ENCODE peak calls at places on chromosomes 5 and 9, in seven cellular contexts. Z is GM20000, N is NCI-H2171, Q is Kasumi-1, T is tibial artery, B is IMR-90, R is cardiac fibroblast. W is an unnamed sample.

GRCh38 chr5:134465856-134466240 is 54.2 kb upstream of the CDKN2AIPNL start:
- DNase-seq in Q (peak), Z (peak), R (peak), T (peak), B (peak), N (peak), W (no peak)

GRCh38 chr9:135130266-135130976 is 43.0 kb downstream of the OLFM1 start:
- DNase-seq in B (no peak), N (peak), T (peak), R (peak), Q (no peak), Z (no peak), W (no peak)

GRCh38 chr5:174093132-174093531 is 47.6 kb downstream of the NSG2 start:
- DNase-seq in T (no peak), Z (no peak), B (no peak), R (no peak), Q (no peak), N (no peak), W (no peak)

GRCh38 chr5:111447822-111448221 is 64.5 kb downstream of the STARD4 start:
- DNase-seq in T (no peak), R (no peak), N (no peak), B (no peak), Q (no peak), Z (no peak), W (no peak)

GRCh38 chr5:10601246-10602030 is 37.6 kb downstream of the ANKRD33B start:
- DNase-seq in Z (no peak), R (peak), N (peak), Q (no peak), B (peak), T (peak), W (peak)

GRCh38 chr5:145859897-145860296 is 12.9 kb downstream of the GRXCR2 start:
- DNase-seq in Q (peak), Z (no peak), R (no peak), B (no peak), N (no peak), T (no peak), W (no peak)

GRCh38 chr5:5719292-5719691 is 296.8 kb downstream of the ICE1 start:
- DNase-seq in T (no peak), R (no peak), N (no peak), Q (no peak), Z (no peak), B (no peak), W (no peak)

GRCh38 chr5:38316544-38317224 is 58.3 kb downstream of the EGFLAM start:
- DNase-seq in Q (no peak), B (peak), N (no peak), Z (no peak), R (peak), T (no peak), W (no peak)

GRCh38 chr9:2872307-2872940 is 28.5 kb upstream of the PUM3 start:
- DNase-seq in T (no peak), R (peak), B (peak), Q (peak), N (peak), Z (peak), W (no peak)

GRCh38 chr9:114806571-114806970 is 732 bp upstream of the TNFSF15 start:
- DNase-seq in N (no peak), T (no peak), R (no peak), B (no peak), Z (no peak), Q (no peak), W (no peak)

GRCh38 chr9:126327016-126327749 is 554 bp downstream of the MVB12B start:
- DNase-seq in Q (no peak), T (no peak), B (no peak), R (no peak), Z (peak), N (peak), W (peak)

GRCh38 chr9:13485068-13485596 is 205.6 kb upstream of the MPDZ start:
- DNase-seq in Q (no peak), N (no peak), Z (no peak), B (peak), R (peak), T (peak), W (no peak)

GRCh38 chr9:74760031-74760700 is 127.6 kb downstream of the TRPM6 start:
- DNase-seq in B (peak), Z (no peak), R (peak), N (no peak), Q (no peak), T (no peak), W (no peak)

GRCh38 chr5:150376799-150377771 is 19.6 kb downstream of the TCOF1 start:
- DNase-seq in N (no peak), R (peak), B (peak), T (no peak), Z (no peak), Q (no peak), W (no peak)

GRCh38 chr9:108271646-108272349 is 584.0 kb downstream of the ACTL7B start:
- DNase-seq in N (peak), T (no peak), R (peak), Z (no peak), B (peak), Q (no peak), W (no peak)

GRCh38 chr5:36537729-36538128 is 68.7 kb upstream of the SLC1A3 start:
- DNase-seq in R (no peak), N (no peak), B (no peak), Q (no peak), Z (no peak), T (no peak), W (no peak)

GRCh38 chr9:7374966-7375650 is 424.5 kb downstream of the DMAC1 start:
- DNase-seq in Z (no peak), R (no peak), N (no peak), B (no peak), T (no peak), Q (no peak), W (no peak)

GRCh38 chr5:74063821-74064598 is 438.0 kb downstream of the ARHGEF28 start:
- DNase-seq in Z (no peak), N (no peak), R (peak), Q (no peak), B (peak), T (no peak), W (no peak)

GRCh38 chr5:134458234-134458633 is 46.6 kb upstream of the CDKN2AIPNL start:
- DNase-seq in N (no peak), Z (no peak), Q (no peak), B (peak), R (no peak), T (peak), W (no peak)

GRCh38 chr5:6722015-6722414 is 8.8 kb downstream of the TENT4A start:
- DNase-seq in T (peak), Z (peak), B (peak), Q (no peak), N (no peak), R (peak), W (peak)

W was measured in OCI-LY7.